ENCODE peak calls at places on chromosomes 13 and 19, in ten cellular contexts. E is NCI-H2029, T is omental fat pad, F is LoVo, H is LHCN-M2, K is M059J, Q is NCI-H1092, S is uterus, L is cardiac fibroblast, V is left lung. Z is an unnamed sample.

GRCh38 chr13:63088226-63088625 is 1672.6 kb upstream of the PCDH20 start:
- DNase-seq in E (no peak), T (no peak), F (no peak), H (no peak), K (peak; percentile 26), Q (no peak), S (no peak), L (peak; percentile 28), V (no peak), Z (no peak)

GRCh38 chr13:21328201-21328600 is 130.9 kb downstream of the ZDHHC20 start:
- DNase-seq in E (no peak), T (no peak), F (no peak), H (no peak), K (no peak), Q (no peak), S (no peak), L (no peak), V (no peak), Z (no peak)

GRCh38 chr19:32863841-32864240 is 5.7 kb downstream of the SLC7A9 start:
- DNase-seq in E (no peak), T (no peak), F (no peak), H (no peak), K (no peak), Q (no peak), S (no peak), L (no peak), V (no peak), Z (no peak)

GRCh38 chr13:20441066-20441465 is 84.6 kb downstream of the CRYL1 start:
- DNase-seq in E (no peak), T (no peak), F (no peak), H (no peak), K (no peak), Q (no peak), S (no peak), L (no peak), V (no peak), Z (no peak)

GRCh38 chr13:49858183-49858856 is 65.8 kb upstream of the KPNA3 start:
- DNase-seq in E (no peak), T (no peak), F (peak; percentile 22), H (peak; percentile 94), K (peak; percentile 91), Q (no peak), S (no peak), L (peak; percentile 99), V (no peak), Z (no peak)

GRCh38 chr13:99766641-99767045 is 204.9 kb downstream of the ZIC5 start:
- DNase-seq in E (no peak), T (no peak), F (no peak), H (no peak), K (no peak), Q (peak; percentile 22), S (no peak), L (no peak), V (no peak), Z (no peak)

GRCh38 chr19:4800591-4801081 is 9.1 kb downstream of the FEM1A start:
- DNase-seq in E (no peak), T (no peak), F (no peak), H (no peak), K (no peak), Q (no peak), S (no peak), L (no peak), V (peak; percentile 79), Z (no peak)

GRCh38 chr13:48562296-48563066 is 29.6 kb upstream of the RCBTB2 start:
- DNase-seq in E (no peak), T (no peak), F (no peak), H (peak; percentile 63), K (peak; percentile 66), Q (no peak), S (no peak), L (no peak), V (no peak), Z (peak; percentile 86)

GRCh38 chr13:60162096-60162495 is 1.6 kb downstream of the DIAPH3 start:
- DNase-seq in E (no peak), T (no peak), F (no peak), H (peak; percentile 23), K (peak; percentile 22), Q (no peak), S (no peak), L (no peak), V (no peak), Z (no peak)

GRCh38 chr19:50882188-50882587 is 8.9 kb downstream of the KLK2 start:
- DNase-seq in E (no peak), T (no peak), F (no peak), H (no peak), K (no peak), Q (no peak), S (no peak), L (no peak), V (no peak), Z (no peak)

GRCh38 chr19:3243851-3244700 is 19.6 kb downstream of the CELF5 start:
- DNase-seq in E (no peak), T (no peak), F (peak; percentile 54), H (peak; percentile 36), K (peak; percentile 57), Q (no peak), S (no peak), L (peak; percentile 65), V (no peak), Z (peak; percentile 82)

GRCh38 chr19:49800771-49801170 is 12.3 kb downstream of the FUZ start:
- DNase-seq in E (no peak), T (no peak), F (no peak), H (no peak), K (no peak), Q (no peak), S (no peak), L (no peak), V (no peak), Z (no peak)

GRCh38 chr19:18223860-18224524 is 2.2 kb downstream of the PDE4C start:
- DNase-seq in E (peak; percentile 68), T (no peak), F (peak; percentile 40), H (peak; percentile 12), K (peak; percentile 30), Q (no peak), S (peak; percentile 29), L (no peak), V (peak; percentile 54), Z (peak; percentile 66)

GRCh38 chr19:38653028-38653571 is 5.7 kb downstream of the ACTN4 start:
- DNase-seq in E (peak; percentile 23), T (no peak), F (peak; percentile 62), H (peak; percentile 64), K (peak; percentile 34), Q (peak; percentile 39), S (no peak), L (peak; percentile 66), V (no peak), Z (no peak)

GRCh38 chr19:39032164-39032918 is at the start of gene FBXO27:
- DNase-seq in E (no peak), T (no peak), F (no peak), H (no peak), K (peak; percentile 35), Q (no peak), S (no peak), L (peak; percentile 5), V (peak; percentile 39), Z (no peak)

GRCh38 chr13:33678906-33679657 is 138.9 kb upstream of the RFC3 start:
- DNase-seq in E (peak; percentile 22), T (peak; percentile 31), F (no peak), H (no peak), K (peak; percentile 93), Q (no peak), S (peak; percentile 38), L (peak; percentile 94), V (peak; percentile 80), Z (peak; percentile 92)

GRCh38 chr19:5691930-5692784 is 2.1 kb downstream of the RPL36 start:
- DNase-seq in E (no peak), T (no peak), F (no peak), H (no peak), K (no peak), Q (no peak), S (no peak), L (no peak), V (no peak), Z (no peak)

GRCh38 chr19:5452594-5453565 is 2.3 kb upstream of the ZNRF4 start:
- DNase-seq in E (no peak), T (no peak), F (peak; percentile 14), H (peak; percentile 22), K (peak; percentile 39), Q (no peak), S (no peak), L (peak; percentile 44), V (no peak), Z (peak; percentile 63)

GRCh38 chr19:31578326-31578725 is 229.1 kb upstream of the TSHZ3 start:
- DNase-seq in E (no peak), T (no peak), F (no peak), H (no peak), K (no peak), Q (no peak), S (no peak), L (no peak), V (no peak), Z (no peak)

GRCh38 chr19:3443840-3444694 is 36.3 kb downstream of the SMIM24 start:
- DNase-seq in E (no peak), T (no peak), F (no peak), H (no peak), K (no peak), Q (no peak), S (no peak), L (peak; percentile 29), V (no peak), Z (no peak)

GRCh38 chr13:25394661-25395060 is 22.9 kb downstream of the ATP8A2 start:
- DNase-seq in E (no peak), T (no peak), F (no peak), H (no peak), K (no peak), Q (no peak), S (no peak), L (no peak), V (no peak), Z (no peak)

GRCh38 chr19:40163541-40164129 is 27.6 kb upstream of the MAP3K10 start:
- DNase-seq in E (no peak), T (no peak), F (no peak), H (no peak), K (no peak), Q (no peak), S (no peak), L (no peak), V (no peak), Z (peak; percentile 50)

GRCh38 chr13:70736622-70737317 is 628.5 kb upstream of the KLHL1 start:
- DNase-seq in E (no peak), T (no peak), F (no peak), H (no peak), K (no peak), Q (no peak), S (no peak), L (no peak), V (no peak), Z (no peak)

GRCh38 chr13:76533251-76533650 is 353.0 kb downstream of the KCTD12 start:
- DNase-seq in E (no peak), T (no peak), F (no peak), H (no peak), K (no peak), Q (no peak), S (no peak), L (peak; percentile 51), V (no peak), Z (no peak)

GRCh38 chr13:97131447-97131846 is 90.7 kb upstream of the MBNL2 start:
- DNase-seq in E (no peak), T (no peak), F (no peak), H (no peak), K (no peak), Q (no peak), S (no peak), L (no peak), V (no peak), Z (no peak)

GRCh38 chr13:87671031-87671823 is at the start of gene SLITRK5:
- DNase-seq in E (no peak), T (peak; percentile 58), F (no peak), H (peak; percentile 69), K (peak; percentile 51), Q (peak; percentile 81), S (no peak), L (peak; percentile 34), V (peak; percentile 71), Z (peak; percentile 87)

GRCh38 chr19:13707901-13708300 is 56.4 kb upstream of the MRI1 start:
- DNase-seq in E (no peak), T (no peak), F (no peak), H (no peak), K (peak; percentile 85), Q (no peak), S (no peak), L (no peak), V (no peak), Z (no peak)

GRCh38 chr13:106133025-106133424 is 402.4 kb downstream of the EFNB2 start:
- DNase-seq in E (no peak), T (no peak), F (no peak), H (peak; percentile 82), K (peak; percentile 51), Q (no peak), S (no peak), L (peak; percentile 87), V (no peak), Z (no peak)